ENCODE peak calls at places on chromosomes 7 and 10, in seven cellular contexts. One of them, this sample, is unnamed.

GRCh38 chr10:80598951-80599350 is 61.2 kb downstream of the SH2D4B start:
- DNase-seq in NCI-H1092 treated with DMSO at 0.1 percent for 48 hours: no peak
- DNase-seq in NCI-H1417: no peak
- DNase-seq in ELF-1: no peak
- DNase-seq in activated effector memory CD4-positive, alpha-beta T cell treated with anti-CD3 and anti-CD28 coated beads, Interleukin-2, amount 50 U/mL, for 16 hours: no peak
- DNase-seq in GDM1: no peak
- DNase-seq in naive B cell: no peak
- DNase-seq in this sample: no peak

GRCh38 chr7:128387663-128388485 is 21.9 kb downstream of the IMPDH1 start:
- DNase-seq in ELF-1: peak; percentile 95
- DNase-seq in NCI-H1417: peak; percentile 47
- DNase-seq in NCI-H1092 treated with DMSO at 0.1 percent for 48 hours: peak; percentile 66
- DNase-seq in naive B cell: peak; percentile 43
- DNase-seq in activated effector memory CD4-positive, alpha-beta T cell treated with anti-CD3 and anti-CD28 coated beads, Interleukin-2, amount 50 U/mL, for 16 hours: peak; percentile 88
- DNase-seq in GDM1: peak; percentile 30
- DNase-seq in this sample: peak; percentile 59

GRCh38 chr7:91142743-91143142 is 121.5 kb upstream of the FZD1 start:
- DNase-seq in naive B cell: no peak
- DNase-seq in NCI-H1092 treated with DMSO at 0.1 percent for 48 hours: no peak
- DNase-seq in activated effector memory CD4-positive, alpha-beta T cell treated with anti-CD3 and anti-CD28 coated beads, Interleukin-2, amount 50 U/mL, for 16 hours: no peak
- DNase-seq in ELF-1: no peak
- DNase-seq in GDM1: no peak
- DNase-seq in NCI-H1417: no peak
- DNase-seq in this sample: no peak

GRCh38 chr10:132449051-132449825 is 52.2 kb downstream of the PWWP2B start:
- DNase-seq in activated effector memory CD4-positive, alpha-beta T cell treated with anti-CD3 and anti-CD28 coated beads, Interleukin-2, amount 50 U/mL, for 16 hours: no peak
- DNase-seq in naive B cell: no peak
- DNase-seq in ELF-1: no peak
- DNase-seq in GDM1: no peak
- DNase-seq in NCI-H1417: no peak
- DNase-seq in NCI-H1092 treated with DMSO at 0.1 percent for 48 hours: no peak
- DNase-seq in this sample: no peak

GRCh38 chr7:138549082-138549481 is 89.0 kb downstream of the TRIM24 start:
- DNase-seq in activated effector memory CD4-positive, alpha-beta T cell treated with anti-CD3 and anti-CD28 coated beads, Interleukin-2, amount 50 U/mL, for 16 hours: no peak
- DNase-seq in NCI-H1417: no peak
- DNase-seq in NCI-H1092 treated with DMSO at 0.1 percent for 48 hours: no peak
- DNase-seq in naive B cell: no peak
- DNase-seq in GDM1: no peak
- DNase-seq in ELF-1: no peak
- DNase-seq in this sample: no peak

GRCh38 chr10:92267343-92267742 is 23.5 kb downstream of the CPEB3 start:
- DNase-seq in activated effector memory CD4-positive, alpha-beta T cell treated with anti-CD3 and anti-CD28 coated beads, Interleukin-2, amount 50 U/mL, for 16 hours: no peak
- DNase-seq in NCI-H1092 treated with DMSO at 0.1 percent for 48 hours: no peak
- DNase-seq in NCI-H1417: no peak
- DNase-seq in GDM1: no peak
- DNase-seq in naive B cell: no peak
- DNase-seq in ELF-1: no peak
- DNase-seq in this sample: no peak

GRCh38 chr7:20816389-20816959 is 29.8 kb upstream of the SP8 start:
- DNase-seq in naive B cell: no peak
- DNase-seq in NCI-H1417: no peak
- DNase-seq in activated effector memory CD4-positive, alpha-beta T cell treated with anti-CD3 and anti-CD28 coated beads, Interleukin-2, amount 50 U/mL, for 16 hours: no peak
- DNase-seq in NCI-H1092 treated with DMSO at 0.1 percent for 48 hours: no peak
- DNase-seq in ELF-1: no peak
- DNase-seq in GDM1: no peak
- DNase-seq in this sample: no peak

GRCh38 chr7:12701433-12701832 is 14.0 kb downstream of the ARL4A start:
- DNase-seq in ELF-1: no peak
- DNase-seq in NCI-H1092 treated with DMSO at 0.1 percent for 48 hours: no peak
- DNase-seq in GDM1: no peak
- DNase-seq in activated effector memory CD4-positive, alpha-beta T cell treated with anti-CD3 and anti-CD28 coated beads, Interleukin-2, amount 50 U/mL, for 16 hours: no peak
- DNase-seq in naive B cell: no peak
- DNase-seq in NCI-H1417: no peak
- DNase-seq in this sample: no peak

GRCh38 chr7:21169667-21170605 is 257.9 kb upstream of the SP4 start:
- DNase-seq in NCI-H1092 treated with DMSO at 0.1 percent for 48 hours: no peak
- DNase-seq in GDM1: no peak
- DNase-seq in NCI-H1417: no peak
- DNase-seq in ELF-1: peak; percentile 94
- DNase-seq in naive B cell: no peak
- DNase-seq in activated effector memory CD4-positive, alpha-beta T cell treated with anti-CD3 and anti-CD28 coated beads, Interleukin-2, amount 50 U/mL, for 16 hours: no peak
- DNase-seq in this sample: no peak

GRCh38 chr10:93220315-93221170 is 146.8 kb downstream of the CYP26A1 start:
- DNase-seq in GDM1: no peak
- DNase-seq in ELF-1: peak; percentile 38
- DNase-seq in NCI-H1092 treated with DMSO at 0.1 percent for 48 hours: no peak
- DNase-seq in NCI-H1417: no peak
- DNase-seq in activated effector memory CD4-positive, alpha-beta T cell treated with anti-CD3 and anti-CD28 coated beads, Interleukin-2, amount 50 U/mL, for 16 hours: no peak
- DNase-seq in naive B cell: no peak
- DNase-seq in this sample: no peak

GRCh38 chr10:85995791-85996190 is 370.8 kb downstream of the GRID1 start:
- DNase-seq in activated effector memory CD4-positive, alpha-beta T cell treated with anti-CD3 and anti-CD28 coated beads, Interleukin-2, amount 50 U/mL, for 16 hours: no peak
- DNase-seq in NCI-H1417: peak; percentile 6
- DNase-seq in ELF-1: peak; percentile 17
- DNase-seq in NCI-H1092 treated with DMSO at 0.1 percent for 48 hours: peak; percentile 46
- DNase-seq in GDM1: no peak
- DNase-seq in naive B cell: no peak
- DNase-seq in this sample: no peak

GRCh38 chr7:1846331-1847065 is 176.4 kb downstream of the ELFN1 start:
- DNase-seq in ELF-1: no peak
- DNase-seq in NCI-H1417: no peak
- DNase-seq in NCI-H1092 treated with DMSO at 0.1 percent for 48 hours: no peak
- DNase-seq in activated effector memory CD4-positive, alpha-beta T cell treated with anti-CD3 and anti-CD28 coated beads, Interleukin-2, amount 50 U/mL, for 16 hours: peak; percentile 52
- DNase-seq in naive B cell: no peak
- DNase-seq in GDM1: no peak
- DNase-seq in this sample: no peak

GRCh38 chr7:716636-717035 is 9.9 kb upstream of the DNAAF5 start:
- DNase-seq in NCI-H1092 treated with DMSO at 0.1 percent for 48 hours: no peak
- DNase-seq in activated effector memory CD4-positive, alpha-beta T cell treated with anti-CD3 and anti-CD28 coated beads, Interleukin-2, amount 50 U/mL, for 16 hours: peak; percentile 27
- DNase-seq in ELF-1: no peak
- DNase-seq in naive B cell: no peak
- DNase-seq in GDM1: no peak
- DNase-seq in NCI-H1417: no peak
- DNase-seq in this sample: no peak

GRCh38 chr7:129616530-129616929 is 5.0 kb downstream of the NRF1 start:
- DNase-seq in NCI-H1092 treated with DMSO at 0.1 percent for 48 hours: no peak
- DNase-seq in ELF-1: no peak
- DNase-seq in naive B cell: no peak
- DNase-seq in activated effector memory CD4-positive, alpha-beta T cell treated with anti-CD3 and anti-CD28 coated beads, Interleukin-2, amount 50 U/mL, for 16 hours: no peak
- DNase-seq in NCI-H1417: no peak
- DNase-seq in GDM1: no peak
- DNase-seq in this sample: no peak

GRCh38 chr7:32357535-32358277 is 132.5 kb downstream of the LSM5 start:
- DNase-seq in NCI-H1417: no peak
- DNase-seq in ELF-1: peak; percentile 19
- DNase-seq in naive B cell: no peak
- DNase-seq in GDM1: no peak
- DNase-seq in activated effector memory CD4-positive, alpha-beta T cell treated with anti-CD3 and anti-CD28 coated beads, Interleukin-2, amount 50 U/mL, for 16 hours: no peak
- DNase-seq in NCI-H1092 treated with DMSO at 0.1 percent for 48 hours: peak; percentile 65
- DNase-seq in this sample: no peak

GRCh38 chr10:50409965-50410811 is 158.9 kb upstream of the ASAH2 start:
- DNase-seq in GDM1: no peak
- DNase-seq in ELF-1: no peak
- DNase-seq in activated effector memory CD4-positive, alpha-beta T cell treated with anti-CD3 and anti-CD28 coated beads, Interleukin-2, amount 50 U/mL, for 16 hours: no peak
- DNase-seq in NCI-H1417: no peak
- DNase-seq in naive B cell: no peak
- DNase-seq in NCI-H1092 treated with DMSO at 0.1 percent for 48 hours: no peak
- DNase-seq in this sample: no peak

GRCh38 chr7:12729112-12729511 is 41.7 kb downstream of the ARL4A start:
- DNase-seq in GDM1: no peak
- DNase-seq in naive B cell: no peak
- DNase-seq in NCI-H1417: peak; percentile 58
- DNase-seq in activated effector memory CD4-positive, alpha-beta T cell treated with anti-CD3 and anti-CD28 coated beads, Interleukin-2, amount 50 U/mL, for 16 hours: no peak
- DNase-seq in ELF-1: peak; percentile 28
- DNase-seq in NCI-H1092 treated with DMSO at 0.1 percent for 48 hours: peak; percentile 97
- DNase-seq in this sample: no peak

GRCh38 chr7:114047889-114048288 is 129.1 kb upstream of the PPP1R3A start:
- DNase-seq in activated effector memory CD4-positive, alpha-beta T cell treated with anti-CD3 and anti-CD28 coated beads, Interleukin-2, amount 50 U/mL, for 16 hours: no peak
- DNase-seq in naive B cell: no peak
- DNase-seq in GDM1: no peak
- DNase-seq in NCI-H1417: no peak
- DNase-seq in NCI-H1092 treated with DMSO at 0.1 percent for 48 hours: no peak
- DNase-seq in ELF-1: no peak
- DNase-seq in this sample: no peak

GRCh38 chr7:27185013-27185707 is at the start of gene HOXA11:
- DNase-seq in activated effector memory CD4-positive, alpha-beta T cell treated with anti-CD3 and anti-CD28 coated beads, Interleukin-2, amount 50 U/mL, for 16 hours: peak; percentile 62
- DNase-seq in NCI-H1417: peak; percentile 20
- DNase-seq in naive B cell: no peak
- DNase-seq in ELF-1: peak; percentile 67
- DNase-seq in GDM1: no peak
- DNase-seq in NCI-H1092 treated with DMSO at 0.1 percent for 48 hours: no peak
- DNase-seq in this sample: no peak

GRCh38 chr10:79387974-79388850 is 40.9 kb downstream of the PPIF start:
- DNase-seq in NCI-H1092 treated with DMSO at 0.1 percent for 48 hours: no peak
- DNase-seq in GDM1: no peak
- DNase-seq in NCI-H1417: no peak
- DNase-seq in naive B cell: no peak
- DNase-seq in activated effector memory CD4-positive, alpha-beta T cell treated with anti-CD3 and anti-CD28 coated beads, Interleukin-2, amount 50 U/mL, for 16 hours: peak; percentile 43
- DNase-seq in ELF-1: no peak
- DNase-seq in this sample: no peak

GRCh38 chr10:51773681-51774080 is 74.3 kb upstream of the CSTF2T start:
- DNase-seq in activated effector memory CD4-positive, alpha-beta T cell treated with anti-CD3 and anti-CD28 coated beads, Interleukin-2, amount 50 U/mL, for 16 hours: no peak
- DNase-seq in naive B cell: no peak
- DNase-seq in ELF-1: no peak
- DNase-seq in NCI-H1417: no peak
- DNase-seq in NCI-H1092 treated with DMSO at 0.1 percent for 48 hours: no peak
- DNase-seq in GDM1: no peak
- DNase-seq in this sample: no peak

GRCh38 chr10:119680668-119681070 is 29.5 kb downstream of the BAG3 start:
- DNase-seq in NCI-H1092 treated with DMSO at 0.1 percent for 48 hours: no peak
- DNase-seq in activated effector memory CD4-positive, alpha-beta T cell treated with anti-CD3 and anti-CD28 coated beads, Interleukin-2, amount 50 U/mL, for 16 hours: no peak
- DNase-seq in GDM1: no peak
- DNase-seq in NCI-H1417: no peak
- DNase-seq in ELF-1: no peak
- DNase-seq in naive B cell: no peak
- DNase-seq in this sample: no peak